ENCODE peak calls at places on chromosome 11, in six cellular contexts. One of them, this sample, is unnamed. For H3K36me3 and H3K27me3, the result is how much of the 10 kb centered on the place peaks cover.

GRCh38 chr11:94832604-94833238 is 64.6 kb downstream of the AMOTL1 start:
- DNase-seq in endothelial cell of umbilical vein: no peak
- DNase-seq in adipocyte: no peak
- DNase-seq in hepatocyte: peak
- DNase-seq in body of pancreas: peak
- DNase-seq in heart right ventricle: no peak
- DNase-seq in this sample: no peak

GRCh38 chr11:119116601-119117000 is 4.8 kb upstream of the HINFP start:
- DNase-seq in endothelial cell of umbilical vein: no peak
- DNase-seq in adipocyte: no peak
- DNase-seq in hepatocyte: no peak
- DNase-seq in body of pancreas: no peak
- DNase-seq in heart right ventricle: no peak
- DNase-seq in this sample: peak

GRCh38 chr11:66705587-66706335 is 23.3 kb downstream of the SPTBN2 start:
- DNase-seq in endothelial cell of umbilical vein: no peak
- DNase-seq in adipocyte: no peak
- DNase-seq in hepatocyte: no peak
- DNase-seq in body of pancreas: no peak
- DNase-seq in heart right ventricle: no peak
- DNase-seq in this sample: no peak

GRCh38 chr11:10418259-10418949 is 36.7 kb upstream of the AMPD3 start:
- DNase-seq in endothelial cell of umbilical vein: no peak
- DNase-seq in adipocyte: peak
- DNase-seq in hepatocyte: no peak
- DNase-seq in body of pancreas: no peak
- DNase-seq in heart right ventricle: no peak
- DNase-seq in this sample: no peak

GRCh38 chr11:82842019-82842418 is 58.2 kb downstream of the PRCP start:
- DNase-seq in endothelial cell of umbilical vein: no peak
- DNase-seq in adipocyte: no peak
- DNase-seq in hepatocyte: no peak
- DNase-seq in body of pancreas: no peak
- DNase-seq in heart right ventricle: peak
- DNase-seq in this sample: no peak

GRCh38 chr11:61120865-61121831 is 18.9 kb downstream of the CD5 start:
- DNase-seq in endothelial cell of umbilical vein: no peak
- DNase-seq in adipocyte: no peak
- DNase-seq in hepatocyte: peak
- DNase-seq in body of pancreas: peak
- DNase-seq in heart right ventricle: peak
- DNase-seq in this sample: no peak

GRCh38 chr11:92253945-92254344 is 29.3 kb downstream of the FAT3 start:
- DNase-seq in endothelial cell of umbilical vein: no peak
- DNase-seq in adipocyte: peak
- DNase-seq in hepatocyte: no peak
- DNase-seq in body of pancreas: no peak
- DNase-seq in heart right ventricle: no peak
- DNase-seq in this sample: no peak

GRCh38 chr11:68041617-68042218 is 2.9 kb downstream of the TCIRG1 start:
- DNase-seq in endothelial cell of umbilical vein: no peak
- DNase-seq in adipocyte: no peak
- DNase-seq in hepatocyte: no peak
- DNase-seq in body of pancreas: peak
- DNase-seq in heart right ventricle: no peak
- DNase-seq in this sample: peak

GRCh38 chr11:131855320-131855719 is 484.9 kb downstream of the NTM start:
- DNase-seq in endothelial cell of umbilical vein: peak
- DNase-seq in adipocyte: no peak
- DNase-seq in hepatocyte: no peak
- DNase-seq in body of pancreas: no peak
- DNase-seq in heart right ventricle: no peak
- DNase-seq in this sample: no peak

GRCh38 chr11:35082322-35083180 is 56.4 kb upstream of the CD44 start:
- DNase-seq in endothelial cell of umbilical vein: no peak
- DNase-seq in adipocyte: peak
- DNase-seq in hepatocyte: peak
- DNase-seq in body of pancreas: peak
- DNase-seq in heart right ventricle: peak
- DNase-seq in this sample: peak

GRCh38 chr11:77580712-77581337 is 8.9 kb upstream of the AQP11 start:
- DNase-seq in endothelial cell of umbilical vein: no peak
- DNase-seq in adipocyte: no peak
- DNase-seq in hepatocyte: no peak
- DNase-seq in body of pancreas: no peak
- DNase-seq in heart right ventricle: no peak
- DNase-seq in this sample: no peak

GRCh38 chr11:126857860-126858808 is 142.4 kb downstream of the KIRREL3 start:
- DNase-seq in endothelial cell of umbilical vein: no peak
- DNase-seq in adipocyte: no peak
- DNase-seq in hepatocyte: no peak
- DNase-seq in body of pancreas: peak
- DNase-seq in heart right ventricle: no peak
- DNase-seq in this sample: no peak

GRCh38 chr11:35420371-35420770 is 1.0 kb upstream of the SLC1A2 start:
- DNase-seq in endothelial cell of umbilical vein: no peak
- DNase-seq in adipocyte: no peak
- DNase-seq in hepatocyte: no peak
- DNase-seq in body of pancreas: peak
- DNase-seq in heart right ventricle: no peak
- DNase-seq in this sample: peak

GRCh38 chr11:64553554-64554201 is 37.3 kb upstream of the SLC22A12 start:
- DNase-seq in endothelial cell of umbilical vein: peak
- DNase-seq in adipocyte: peak
- DNase-seq in hepatocyte: peak
- DNase-seq in body of pancreas: peak
- DNase-seq in heart right ventricle: peak
- DNase-seq in this sample: peak

GRCh38 chr11:1219446-1219835 is 3.4 kb upstream of the MUC5B start:
- DNase-seq in endothelial cell of umbilical vein: no peak
- DNase-seq in adipocyte: no peak
- DNase-seq in hepatocyte: no peak
- DNase-seq in body of pancreas: peak
- DNase-seq in heart right ventricle: no peak
- DNase-seq in this sample: peak

GRCh38 chr11:121212696-121213567 is 79.6 kb upstream of the SC5D start:
- DNase-seq in endothelial cell of umbilical vein: no peak
- DNase-seq in adipocyte: no peak
- DNase-seq in hepatocyte: no peak
- DNase-seq in body of pancreas: no peak
- DNase-seq in heart right ventricle: no peak
- DNase-seq in this sample: no peak

GRCh38 chr11:4826425-4826824 is 5.3 kb downstream of the OR51F2 start:
- DNase-seq in endothelial cell of umbilical vein: no peak
- DNase-seq in adipocyte: peak
- DNase-seq in hepatocyte: peak
- DNase-seq in body of pancreas: no peak
- DNase-seq in heart right ventricle: no peak
- DNase-seq in this sample: peak

GRCh38 chr11:112655386-112655785 is 305.8 kb upstream of the NCAM1 start:
- DNase-seq in endothelial cell of umbilical vein: no peak
- DNase-seq in adipocyte: no peak
- DNase-seq in hepatocyte: peak
- DNase-seq in body of pancreas: peak
- DNase-seq in heart right ventricle: peak
- DNase-seq in this sample: no peak

GRCh38 chr11:16792426-16792825 is 54.0 kb downstream of the C11orf58 start:
- DNase-seq in endothelial cell of umbilical vein: peak
- DNase-seq in adipocyte: no peak
- DNase-seq in hepatocyte: no peak
- DNase-seq in body of pancreas: no peak
- DNase-seq in heart right ventricle: no peak
- DNase-seq in this sample: no peak

GRCh38 chr11:89487016-89487415 is 4.2 kb downstream of the NOX4 start:
- DNase-seq in endothelial cell of umbilical vein: peak
- DNase-seq in adipocyte: peak
- DNase-seq in hepatocyte: no peak
- DNase-seq in body of pancreas: no peak
- DNase-seq in heart right ventricle: no peak
- DNase-seq in this sample: no peak

GRCh38 chr11:106466441-106467190 is 389.2 kb downstream of the AASDHPPT start:
- DNase-seq in endothelial cell of umbilical vein: no peak
- DNase-seq in adipocyte: peak
- DNase-seq in hepatocyte: peak
- DNase-seq in body of pancreas: no peak
- DNase-seq in heart right ventricle: no peak
- DNase-seq in this sample: no peak

GRCh38 chr11:31557991-31558390 is 48.4 kb downstream of the ELP4 start:
- DNase-seq in endothelial cell of umbilical vein: peak
- DNase-seq in adipocyte: peak
- DNase-seq in hepatocyte: no peak
- DNase-seq in body of pancreas: no peak
- DNase-seq in heart right ventricle: no peak
- DNase-seq in this sample: no peak

GRCh38 chr11:45280449-45280848 is 5.7 kb downstream of the SYT13 start:
- DNase-seq in endothelial cell of umbilical vein: no peak
- DNase-seq in adipocyte: no peak
- DNase-seq in hepatocyte: no peak
- DNase-seq in body of pancreas: no peak
- DNase-seq in heart right ventricle: no peak
- DNase-seq in this sample: no peak

GRCh38 chr11:134044514-134045284 is 24.2 kb upstream of the JAM3 start:
- DNase-seq in endothelial cell of umbilical vein: no peak
- DNase-seq in adipocyte: no peak
- DNase-seq in hepatocyte: no peak
- DNase-seq in body of pancreas: no peak
- DNase-seq in heart right ventricle: no peak
- DNase-seq in this sample: no peak

GRCh38 chr11:134047586-134047999 is 21.3 kb upstream of the JAM3 start:
- DNase-seq in endothelial cell of umbilical vein: no peak
- DNase-seq in adipocyte: peak
- DNase-seq in hepatocyte: no peak
- DNase-seq in body of pancreas: peak
- DNase-seq in heart right ventricle: peak
- DNase-seq in this sample: peak

GRCh38 chr11:134048028-134048427 is 20.8 kb upstream of the JAM3 start:
- DNase-seq in endothelial cell of umbilical vein: no peak
- DNase-seq in adipocyte: no peak
- DNase-seq in hepatocyte: no peak
- DNase-seq in body of pancreas: no peak
- DNase-seq in heart right ventricle: no peak
- DNase-seq in this sample: no peak

GRCh38 chr11:134045799-134046635 is 22.9 kb upstream of the JAM3 start:
- DNase-seq in endothelial cell of umbilical vein: no peak
- DNase-seq in adipocyte: no peak
- DNase-seq in hepatocyte: peak
- DNase-seq in body of pancreas: peak
- DNase-seq in heart right ventricle: no peak
- DNase-seq in this sample: peak

DNA sequence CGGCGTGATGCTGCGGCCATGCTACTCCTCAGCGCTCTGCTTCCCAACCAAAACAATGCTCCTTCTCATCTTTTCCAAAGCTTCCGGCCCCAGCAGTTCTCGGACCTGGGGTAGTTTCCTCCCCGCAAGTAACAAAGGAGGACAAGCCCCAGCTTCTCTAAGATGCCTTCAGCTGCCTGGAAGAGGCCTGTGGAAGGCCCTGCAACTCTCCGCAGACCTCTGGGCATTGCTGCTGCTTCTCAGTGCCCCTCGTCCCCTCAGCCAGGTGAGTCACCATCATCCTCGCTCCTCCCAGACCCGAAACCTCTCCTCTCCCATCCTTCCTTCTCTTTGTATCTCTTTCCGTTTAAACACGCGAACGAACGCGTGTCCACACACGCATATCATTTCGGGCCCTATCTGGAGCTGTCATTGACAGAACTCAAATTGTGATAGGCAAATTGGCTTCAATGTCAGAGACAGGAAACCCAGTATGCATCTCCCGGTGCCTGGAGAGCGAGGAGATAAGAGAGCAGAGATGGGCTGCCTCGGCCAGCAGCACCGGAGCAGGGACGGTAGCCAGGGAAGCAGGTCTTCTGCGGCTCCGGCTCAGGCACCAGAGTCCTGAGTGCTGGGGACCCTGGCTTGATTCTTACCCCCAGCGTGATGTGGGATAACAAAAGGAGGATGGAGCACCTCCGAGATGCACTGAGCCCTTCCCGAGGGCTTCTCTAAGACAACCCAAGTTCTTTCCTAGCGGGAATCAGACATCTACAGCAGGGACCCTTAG is 22.0 kb upstream of the JAM3 start:
- DNase-seq in endothelial cell of umbilical vein: no peak
- DNase-seq in adipocyte: no peak
- DNase-seq in hepatocyte: no peak
- DNase-seq in body of pancreas: no peak
- DNase-seq in heart right ventricle: no peak
- DNase-seq in this sample: no peak
- H3K4me3 ChIP-seq in endothelial cell of umbilical vein: no peak
- H3K4me3 ChIP-seq in adipocyte: peak
- H3K4me3 ChIP-seq in hepatocyte: no peak
- H3K4me3 ChIP-seq in body of pancreas: no peak
- H3K4me3 ChIP-seq in heart right ventricle: no peak
- H3K4me3 ChIP-seq in this sample: no peak

GRCh38 chr11:74871037-74871436 is 77.9 kb downstream of the XRRA1 start:
- DNase-seq in endothelial cell of umbilical vein: no peak
- DNase-seq in adipocyte: no peak
- DNase-seq in hepatocyte: no peak
- DNase-seq in body of pancreas: no peak
- DNase-seq in heart right ventricle: no peak
- DNase-seq in this sample: no peak
- H3K36me3 ChIP-seq in endothelial cell of umbilical vein: under half
- H3K36me3 ChIP-seq in adipocyte: half or more
- H3K36me3 ChIP-seq in hepatocyte: under half
- H3K36me3 ChIP-seq in body of pancreas: under half
- H3K36me3 ChIP-seq in heart right ventricle: half or more
- H3K36me3 ChIP-seq in this sample: under half

GRCh38 chr11:129391864-129392263 is 16.2 kb downstream of the BARX2 start:
- DNase-seq in endothelial cell of umbilical vein: no peak
- DNase-seq in adipocyte: no peak
- DNase-seq in hepatocyte: no peak
- DNase-seq in body of pancreas: no peak
- DNase-seq in heart right ventricle: no peak
- DNase-seq in this sample: no peak
- H3K27me3 ChIP-seq in endothelial cell of umbilical vein: under half
- H3K27me3 ChIP-seq in adipocyte: under half
- H3K27me3 ChIP-seq in hepatocyte: under half
- H3K27me3 ChIP-seq in body of pancreas: under half
- H3K27me3 ChIP-seq in heart right ventricle: half or more
- H3K27me3 ChIP-seq in this sample: under half

DNA sequence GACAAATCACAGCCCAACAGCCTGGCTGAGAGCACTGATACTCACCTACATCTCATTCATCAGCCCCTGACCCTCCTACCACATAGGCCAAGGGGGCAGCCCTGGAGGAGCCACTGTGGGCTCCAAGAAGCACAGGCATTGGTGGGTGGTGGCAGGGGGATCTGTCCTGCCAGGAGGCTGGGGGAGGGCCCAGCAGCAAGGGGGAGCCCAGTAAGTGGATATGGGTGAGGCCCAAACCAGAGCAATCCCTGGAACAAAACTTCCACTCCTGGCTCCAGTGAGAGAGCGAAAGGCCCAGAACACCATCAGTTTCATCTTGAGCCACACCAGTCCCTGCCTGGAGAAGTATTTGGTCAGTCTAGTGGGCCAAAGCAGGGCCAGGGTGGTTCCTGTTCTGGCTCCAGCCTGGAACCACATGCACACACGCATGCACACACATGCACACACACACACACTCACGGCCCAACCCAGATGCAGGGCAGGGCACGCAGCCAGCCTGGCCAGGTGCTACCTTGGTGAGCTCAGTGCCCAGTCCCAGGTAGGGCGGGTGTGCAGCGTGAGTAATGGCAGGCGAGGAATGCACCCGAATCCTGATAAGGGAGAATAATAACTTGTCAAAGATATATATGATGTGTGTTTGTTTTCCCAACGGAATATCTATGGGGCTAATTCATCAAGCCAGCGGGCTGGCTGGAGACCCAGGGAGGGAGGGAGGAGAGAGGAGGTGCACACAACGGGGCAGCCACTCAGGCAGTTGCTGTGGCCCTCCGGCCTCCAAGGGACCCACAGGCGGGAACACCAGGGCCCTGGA is 79.4 kb downstream of the BUD13 start:
- DNase-seq in endothelial cell of umbilical vein: no peak
- DNase-seq in adipocyte: no peak
- DNase-seq in hepatocyte: no peak
- DNase-seq in body of pancreas: peak
- DNase-seq in heart right ventricle: no peak
- DNase-seq in this sample: no peak
- H3K4me3 ChIP-seq in endothelial cell of umbilical vein: no peak
- H3K4me3 ChIP-seq in adipocyte: no peak
- H3K4me3 ChIP-seq in hepatocyte: no peak
- H3K4me3 ChIP-seq in body of pancreas: no peak
- H3K4me3 ChIP-seq in heart right ventricle: no peak
- H3K4me3 ChIP-seq in this sample: no peak

This sample was measured in H7.